ENCODE peak calls at places on chromosomes 7 and 10, in four cellular contexts. D is kidney tubule cell, T is Caco-2, L is breast epithelium. M is an unnamed sample.

GRCh38 chr10:104197364-104197763 is 34.8 kb downstream of the CFAP43 start:
- DNase-seq in T (peak; percentile 6), L (no peak), D (peak; percentile 66), M (peak; percentile 13)

GRCh38 chr7:136348542-136348941 is 371.4 kb upstream of the MTPN start:
- DNase-seq in L (no peak), T (no peak), D (no peak), M (no peak)

GRCh38 chr10:76432274-76433012 is 1001.0 kb downstream of the LRMDA start:
- DNase-seq in D (peak; percentile 76), T (no peak), L (no peak), M (no peak)

GRCh38 chr7:34889951-34890350 is 147.3 kb downstream of the DPY19L1 start:
- DNase-seq in D (no peak), T (no peak), L (no peak), M (no peak)

GRCh38 chr10:129780901-129781795 is 182.9 kb downstream of the EBF3 start:
- DNase-seq in L (no peak), D (no peak), T (no peak), M (no peak)

GRCh38 chr10:94274142-94274787 is 88.5 kb downstream of the NOC3L start:
- DNase-seq in D (no peak), T (no peak), L (no peak), M (no peak)

GRCh38 chr10:43322769-43323168 is 48.7 kb upstream of the FXYD4 start:
- DNase-seq in T (no peak), D (peak; percentile 80), L (peak; percentile 81), M (no peak)

GRCh38 chr10:4686644-4686996 is 139.4 kb upstream of the AKR1E2 start:
- DNase-seq in T (no peak), L (no peak), D (peak; percentile 100), M (peak; percentile 94)

GRCh38 chr7:1767524-1767923 is 97.4 kb downstream of the ELFN1 start:
- DNase-seq in D (no peak), T (no peak), L (peak; percentile 17), M (peak; percentile 10)

GRCh38 chr10:62651341-62651740 is 153.2 kb upstream of the ADO start:
- DNase-seq in L (no peak), D (peak; percentile 38), T (no peak), M (no peak)

GRCh38 chr10:86020139-86020538 is 346.5 kb downstream of the GRID1 start:
- DNase-seq in T (no peak), D (no peak), L (no peak), M (no peak)

GRCh38 chr7:97731736-97732370 is at the start of gene TAC1:
- DNase-seq in D (peak; percentile 33), T (no peak), L (no peak), M (no peak)

GRCh38 chr7:40757097-40757496 is 622.3 kb downstream of the SUGCT start:
- DNase-seq in T (no peak), D (no peak), L (no peak), M (no peak)

GRCh38 chr7:52254396-52255025 is 780.9 kb upstream of the POM121L12 start:
- DNase-seq in D (no peak), T (no peak), L (no peak), M (no peak)

GRCh38 chr10:124225029-124225467 is 131.7 kb upstream of the CHST15 start:
- DNase-seq in T (no peak), D (no peak), L (no peak), M (no peak)

GRCh38 chr10:98388086-98388655 is 26.8 kb downstream of the PYROXD2 start:
- DNase-seq in D (no peak), T (peak; percentile 15), L (no peak), M (no peak)

GRCh38 chr7:98162758-98163157 is 48.5 kb upstream of the BHLHA15 start:
- DNase-seq in L (no peak), D (no peak), T (no peak), M (no peak)

GRCh38 chr7:133233142-133233541 is 19.7 kb upstream of the EXOC4 start:
- DNase-seq in D (no peak), L (no peak), T (no peak), M (no peak)

GRCh38 chr7:66255533-66256100 is 50.5 kb downstream of the TPST1 start:
- DNase-seq in T (no peak), L (no peak), D (peak; percentile 52), M (no peak)

GRCh38 chr10:113069595-113069994 is 119.5 kb downstream of the TCF7L2 start:
- DNase-seq in L (no peak), D (peak; percentile 52), T (no peak), M (peak; percentile 65)

GRCh38 chr7:64890761-64891666 is 12.1 kb upstream of the ZNF273 start:
- DNase-seq in T (no peak), D (peak; percentile 56), L (no peak), M (no peak)

GRCh38 chr10:43249962-43250624 is 16.8 kb downstream of the RASGEF1A start:
- DNase-seq in L (peak; percentile 46), T (no peak), D (peak; percentile 18), M (no peak)

M was measured in HCT116.